ENCODE peak calls at places on chromosomes 13 and 19, in ten cellular contexts. M is ascending aorta; E is activated CD8-positive, alpha-beta T cell treated with anti-CD3 and anti-CD28 coated beads for 36 hours; F is activated gamma-delta T cell treated with Interleukin-2 at 50 U/mL for 16 hours; W is BE2C; T is left kidney; J is fibroblast of lung; N is CD8-positive, alpha-beta memory T cell; Q is C1 segment of cervical spinal cord; U is non-pigmented ciliary epithelial cell. C is an unnamed sample.

GRCh38 chr19:42461700-42462324 is 19.1 kb upstream of the CXCL17 start:
- DNase-seq in M (no peak), E (no peak), F (no peak), W (no peak), T (no peak), J (no peak), N (no peak), Q (peak; percentile 66), U (no peak), C (no peak)

GRCh38 chr19:45876411-45877197 is 9.3 kb downstream of the IRF2BP1 start:
- DNase-seq in M (no peak), E (no peak), F (no peak), W (no peak), T (peak; percentile 75), J (peak; percentile 47), N (no peak), Q (no peak), U (no peak), C (no peak)

GRCh38 chr13:25816239-25816638 is 235.6 kb downstream of the SHISA2 start:
- DNase-seq in M (no peak), E (no peak), F (no peak), W (no peak), T (no peak), J (no peak), N (no peak), Q (no peak), U (no peak), C (no peak)

GRCh38 chr13:73035660-73036059 is 23.1 kb upstream of the KLF5 start:
- DNase-seq in M (no peak), E (no peak), F (no peak), W (no peak), T (no peak), J (no peak), N (no peak), Q (no peak), U (no peak), C (no peak)

GRCh38 chr13:84997858-84998257 is 801.4 kb downstream of the SLITRK6 start:
- DNase-seq in M (no peak), E (no peak), F (no peak), W (no peak), T (no peak), J (no peak), N (no peak), Q (no peak), U (no peak), C (no peak)

GRCh38 chr19:1263198-1263597 is 5.9 kb upstream of the CIRBP start:
- DNase-seq in M (no peak), E (no peak), F (no peak), W (no peak), T (peak; percentile 61), J (no peak), N (no peak), Q (no peak), U (no peak), C (no peak)

GRCh38 chr13:47454986-47455385 is 546.1 kb downstream of the SUCLA2 start:
- DNase-seq in M (no peak), E (no peak), F (no peak), W (no peak), T (no peak), J (peak; percentile 36), N (no peak), Q (no peak), U (no peak), C (no peak)

GRCh38 chr19:3655402-3656072 is 28.9 kb upstream of the CACTIN start:
- DNase-seq in M (no peak), E (no peak), F (no peak), W (peak; percentile 44), T (no peak), J (peak; percentile 96), N (no peak), Q (no peak), U (peak; percentile 84), C (no peak)

GRCh38 chr13:43783820-43784219 is 3.0 kb downstream of the ENOX1 start:
- DNase-seq in M (no peak), E (no peak), F (no peak), W (peak; percentile 50), T (peak; percentile 61), J (peak; percentile 16), N (no peak), Q (no peak), U (no peak), C (no peak)

GRCh38 chr19:30719991-30720329 is 347.8 kb downstream of the ZNF536 start:
- DNase-seq in M (no peak), E (no peak), F (no peak), W (peak; percentile 44), T (peak; percentile 39), J (no peak), N (no peak), Q (no peak), U (no peak), C (no peak)

GRCh38 chr19:35458821-35459391 is 10.8 kb downstream of the FFAR2 start:
- DNase-seq in M (no peak), E (no peak), F (no peak), W (no peak), T (peak; percentile 45), J (no peak), N (no peak), Q (peak; percentile 13), U (no peak), C (no peak)

GRCh38 chr19:12736854-12737665 is at the start of gene GET3:
- DNase-seq in M (peak; percentile 93), E (peak; percentile 89), F (peak; percentile 78), W (peak; percentile 95), T (peak; percentile 100), J (peak; percentile 100), N (peak; percentile 89), Q (peak; percentile 94), U (peak; percentile 100), C (peak; percentile 88)

GRCh38 chr19:33496016-33496415 is 25.6 kb downstream of the PEPD start:
- DNase-seq in M (no peak), E (no peak), F (no peak), W (peak; percentile 47), T (no peak), J (no peak), N (no peak), Q (no peak), U (no peak), C (no peak)

GRCh38 chr13:45255253-45255987 is 54.6 kb upstream of the KCTD4 start:
- DNase-seq in M (no peak), E (no peak), F (no peak), W (no peak), T (no peak), J (no peak), N (no peak), Q (no peak), U (no peak), C (no peak)

C was measured in immature natural killer cell.